ENCODE peak calls at places on chromosomes 4 and X, in six cellular contexts. K, C, W, D, F and Y are unnamed samples.

GRCh38 chrX:150035531-150035930 is 97.2 kb upstream of the EOLA2 start:
- DNase-seq in F (no peak), K (peak; percentile 64), D (no peak), W (no peak), C (no peak), Y (no peak)

GRCh38 chr4:102734591-102735385 is 26.0 kb downstream of the MANBA start:
- DNase-seq in K (peak; percentile 52), C (no peak), D (no peak), W (peak; percentile 57), F (no peak), Y (no peak)

GRCh38 chrX:41875142-41875541 is 48.2 kb downstream of the CASK start:
- DNase-seq in F (no peak), C (peak; percentile 9), D (no peak), K (no peak), W (no peak), Y (no peak)

GRCh38 chrX:150080497-150080896 is 142.2 kb upstream of the EOLA2 start:
- DNase-seq in C (no peak), D (no peak), K (no peak), F (no peak), W (no peak), Y (no peak)

GRCh38 chr4:184889683-184890082 is 63.9 kb upstream of the ACSL1 start:
- DNase-seq in W (no peak), K (no peak), C (no peak), D (no peak), F (no peak), Y (no peak)

GRCh38 chr4:111334356-111334755 is 711.5 kb upstream of the PITX2 start:
- DNase-seq in C (no peak), F (no peak), K (no peak), D (no peak), W (no peak), Y (no peak)

GRCh38 chr4:137212601-137213000 is 319.7 kb downstream of the PCDH18 start:
- DNase-seq in W (no peak), C (no peak), D (no peak), K (no peak), F (no peak), Y (no peak)

GRCh38 chrX:123964155-123964554 is 2.6 kb downstream of the STAG2 start:
- DNase-seq in K (peak; percentile 17), F (no peak), W (no peak), C (peak; percentile 29), D (no peak), Y (no peak)

GRCh38 chr4:172143605-172144314 is 330.6 kb downstream of the GALNTL6 start:
- DNase-seq in W (no peak), D (no peak), F (no peak), C (no peak), K (no peak), Y (no peak)

GRCh38 chr4:26573389-26573794 is 10.5 kb upstream of the TBC1D19 start:
- DNase-seq in K (peak; percentile 28), F (no peak), C (no peak), W (no peak), D (no peak), Y (no peak)

DNA sequence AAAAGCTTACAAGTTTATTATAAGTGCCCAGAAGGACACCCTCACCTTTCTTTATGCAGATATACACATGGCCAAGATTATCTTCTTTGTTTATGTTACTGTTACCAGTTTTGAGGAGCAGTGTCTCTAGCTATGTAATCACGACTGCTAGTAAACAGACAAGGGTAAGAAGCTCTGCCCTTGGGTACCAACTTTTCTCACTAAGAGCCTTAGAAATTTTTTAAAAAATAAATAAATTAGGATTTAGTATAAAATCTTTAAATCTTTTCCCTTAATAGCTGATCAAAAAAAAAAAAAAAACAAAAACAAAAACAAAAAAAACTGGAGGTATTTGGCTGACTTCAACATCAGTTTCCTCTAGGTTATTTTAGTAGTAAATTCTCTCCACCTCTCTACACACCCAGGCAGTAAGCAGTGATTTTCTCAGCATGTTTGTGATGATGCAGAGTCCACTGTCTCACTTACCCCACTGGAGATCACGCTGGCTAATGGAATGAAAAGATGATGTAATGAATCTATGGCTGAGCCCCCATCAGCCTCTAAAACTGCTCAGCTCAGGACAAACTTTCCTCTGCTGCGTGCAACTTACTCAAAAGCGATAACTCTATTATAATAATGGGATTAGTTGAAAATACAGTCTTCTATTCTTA is 125.9 kb downstream of the FRYL start:
- DNase-seq in W (no peak), D (no peak), C (peak; percentile 32), F (no peak), K (no peak), Y (no peak)
- TF ChIP-seq CTCF in W (no peak), D (no peak), C (no peak), F (no peak), K (no peak), Y (no peak)

DNA sequence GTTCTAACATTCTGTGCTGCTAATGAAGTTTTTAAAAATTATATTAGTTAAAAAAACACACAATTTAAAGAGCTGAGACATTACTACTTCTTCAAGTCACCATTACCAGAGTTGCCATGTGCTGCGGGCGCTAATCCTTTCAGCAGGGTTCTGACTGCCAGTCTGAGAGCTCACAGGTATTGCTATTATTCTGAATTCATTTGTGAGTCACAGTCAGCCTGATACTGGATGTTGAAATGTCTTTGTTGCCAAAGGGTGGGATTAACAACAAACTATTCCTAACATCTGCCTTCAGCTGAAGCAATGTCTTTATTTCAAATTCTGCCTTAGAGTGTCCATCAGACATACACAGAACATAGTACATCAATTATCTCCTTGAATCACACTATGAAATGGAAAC is 197.1 kb upstream of the FGF13 start:
- DNase-seq in K (no peak), W (no peak), D (no peak), F (no peak), C (no peak), Y (no peak)
- TF ChIP-seq CTCF in K (no peak), W (no peak), D (no peak), F (no peak), C (no peak), Y (no peak)

DNA sequence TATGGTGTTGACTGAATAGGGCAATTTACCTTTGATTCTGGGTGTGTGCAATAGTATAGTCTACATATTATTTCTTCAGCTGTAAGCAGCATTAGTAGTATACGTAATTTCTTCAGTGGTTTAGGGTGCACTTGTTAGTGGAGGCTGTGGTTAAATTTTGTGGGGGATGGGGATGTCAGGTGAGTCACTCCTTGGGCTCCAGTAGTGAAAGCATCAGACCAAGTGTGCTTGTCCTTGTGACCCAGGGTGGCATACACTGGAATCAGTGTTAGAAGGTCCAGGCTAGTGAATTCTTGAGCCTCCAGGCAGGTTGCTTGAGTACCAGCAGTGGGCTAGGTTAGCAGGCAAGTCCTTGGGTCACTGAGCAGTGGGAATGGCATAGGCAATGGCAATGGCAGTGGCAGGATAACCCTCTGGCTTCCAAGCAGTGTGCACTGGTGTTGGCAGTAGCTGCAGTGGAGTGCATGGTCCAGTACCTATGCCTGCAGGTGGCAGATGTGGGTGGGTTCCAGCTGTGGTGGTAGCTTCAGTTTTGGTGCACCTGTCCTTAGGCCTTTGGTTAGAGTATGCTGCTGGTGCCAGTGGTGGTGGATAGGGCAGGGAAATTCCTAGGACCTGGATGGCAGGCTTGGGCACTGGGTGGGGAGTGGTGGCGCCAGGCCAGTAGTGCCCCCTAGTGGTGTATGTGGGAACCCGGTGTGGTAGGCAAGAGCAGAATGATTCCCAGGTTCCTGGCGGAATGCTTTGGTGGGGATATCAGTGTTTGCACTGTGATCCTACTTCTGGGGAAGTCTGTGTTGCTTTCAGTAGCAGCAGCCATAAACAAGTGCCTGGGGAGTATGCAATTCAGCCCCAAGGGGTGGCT is 531.0 kb downstream of the SMARCA1 start:
- DNase-seq in D (no peak), F (no peak), C (no peak), W (no peak), K (no peak), Y (peak; percentile 37)
- TF ChIP-seq CTCF in D (no peak), F (no peak), C (no peak), W (no peak), K (no peak), Y (peak; percentile 73)

GRCh38 chr4:153763404-153763803 is 3.6 kb upstream of the RNF175 start:
- DNase-seq in F (no peak), D (no peak), C (no peak), W (no peak), K (peak; percentile 32), Y (no peak)
- TF ChIP-seq CTCF in F (no peak), D (peak; percentile 27), C (peak; percentile 25), W (no peak), K (peak; percentile 56), Y (peak; percentile 79)

DNA sequence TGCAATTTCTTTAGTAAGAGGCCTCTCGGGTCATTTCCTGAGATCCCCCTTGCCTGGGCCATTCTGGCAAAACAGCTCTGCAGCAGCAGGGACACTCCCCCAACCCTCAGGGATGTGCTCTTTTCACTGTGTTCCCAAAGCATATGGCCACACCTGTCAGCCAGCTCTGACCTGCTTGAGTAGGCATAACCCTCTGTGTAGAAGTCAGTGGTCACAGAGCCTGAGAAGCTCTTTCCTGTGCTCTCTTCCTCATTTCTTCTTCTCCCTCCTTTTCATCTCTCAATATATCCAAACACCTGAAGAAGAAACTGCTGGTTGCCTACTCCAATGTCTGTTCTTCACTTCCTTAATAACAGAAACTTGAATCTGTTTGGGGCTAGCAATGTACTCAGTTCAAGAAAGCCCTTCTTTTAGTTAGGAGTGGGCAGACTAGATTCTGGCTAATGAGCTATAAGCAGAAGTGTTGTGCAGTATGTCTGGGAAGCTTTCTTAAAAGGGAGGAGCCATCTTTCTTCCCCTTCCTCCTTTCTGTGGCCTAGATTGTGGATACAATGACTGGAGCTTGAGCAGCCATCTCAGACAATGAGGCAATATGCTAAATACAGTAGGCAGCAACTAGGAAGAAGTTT is 73.3 kb downstream of the PRPS1 start:
- DNase-seq in W (no peak), D (no peak), K (no peak), F (no peak), C (no peak), Y (no peak)
- TF ChIP-seq CTCF in W (no peak), D (no peak), K (no peak), F (no peak), C (no peak), Y (no peak)

GRCh38 chrX:64894454-64895038 is 81.7 kb downstream of the ZC4H2 start:
- DNase-seq in C (no peak), W (peak; percentile 12), F (peak; percentile 17), D (no peak), K (peak; percentile 64), Y (peak; percentile 63)
- TF ChIP-seq CTCF in C (no peak), W (peak; percentile 15), F (peak; percentile 17), D (peak; percentile 22), K (peak; percentile 82), Y (peak; percentile 80)